ENCODE peak calls at places on chromosomes 2 and 18, in four cellular contexts. W, B, A and P are unnamed samples.

GRCh38 chr2:190940451-190940850 is 59.8 kb downstream of the GLS start:
- DNase-seq in W (peak; percentile 18), A (no peak), B (no peak), P (no peak)

GRCh38 chr18:67520276-67521035 is 3.9 kb upstream of the DSEL start:
- DNase-seq in A (no peak), B (no peak), W (no peak), P (no peak)

GRCh38 chr2:151289972-151290335 is 486 bp upstream of the NMI start:
- DNase-seq in W (peak; percentile 24), B (peak; percentile 57), A (peak; percentile 35), P (no peak)

GRCh38 chr2:95269036-95269680 is 5.1 kb upstream of the PROM2 start:
- DNase-seq in A (peak; percentile 12), B (no peak), W (no peak), P (no peak)

GRCh38 chr2:225337183-225337582 is 62.3 kb upstream of the NYAP2 start:
- DNase-seq in A (no peak), B (no peak), W (no peak), P (no peak)

GRCh38 chr18:44828080-44828479 is 147.4 kb downstream of the SETBP1 start:
- DNase-seq in A (no peak), W (peak; percentile 35), B (no peak), P (no peak)

GRCh38 chr2:11007331-11007909 is 95.7 kb downstream of the KCNF1 start:
- DNase-seq in B (no peak), A (no peak), W (no peak), P (no peak)

GRCh38 chr2:113070606-113070975 is 2.8 kb downstream of the IL1F10 start:
- DNase-seq in W (no peak), A (no peak), B (no peak), P (no peak)

GRCh38 chr18:74241970-74242369 is 49.8 kb downstream of the CYB5A start:
- DNase-seq in B (no peak), A (no peak), W (no peak), P (no peak)

GRCh38 chr2:182015334-182016109 is 29.9 kb downstream of the PPP1R1C start:
- DNase-seq in W (no peak), A (no peak), B (no peak), P (no peak)

GRCh38 chr18:10051877-10052631 is 138.2 kb downstream of the VAPA start:
- DNase-seq in W (peak; percentile 27), A (peak; percentile 45), B (no peak), P (no peak)

GRCh38 chr2:16123881-16124780 is 183.8 kb downstream of the MYCN start:
- DNase-seq in W (no peak), B (no peak), A (peak; percentile 19), P (no peak)

GRCh38 chr2:234488913-234489451 is 7.9 kb downstream of the ARL4C start:
- DNase-seq in A (no peak), W (no peak), B (no peak), P (peak; percentile 89)

GRCh38 chr18:46485675-46486200 is 171.3 kb downstream of the LOXHD1 start:
- DNase-seq in B (no peak), A (no peak), W (no peak), P (no peak)
- H3K4me3 ChIP-seq in B (no peak overlapping the region), A (no peak overlapping the region), W (no peak overlapping the region), P (no peak overlapping the region)

GRCh38 chr2:154686162-154686561 is 12.3 kb upstream of the KCNJ3 start:
- DNase-seq in A (no peak), B (no peak), W (no peak), P (no peak)
- TF ChIP-seq CTCF in A (no peak), B (no peak), W (no peak), P (no peak)

GRCh38 chr2:118903489-118904215 is 38.3 kb upstream of the MARCO start:
- DNase-seq in B (no peak), W (no peak), A (no peak), P (no peak)
- H3K4me3 ChIP-seq in B (no peak overlapping the region), W (no peak overlapping the region), A (no peak overlapping the region), P (no peak overlapping the region)

DNA sequence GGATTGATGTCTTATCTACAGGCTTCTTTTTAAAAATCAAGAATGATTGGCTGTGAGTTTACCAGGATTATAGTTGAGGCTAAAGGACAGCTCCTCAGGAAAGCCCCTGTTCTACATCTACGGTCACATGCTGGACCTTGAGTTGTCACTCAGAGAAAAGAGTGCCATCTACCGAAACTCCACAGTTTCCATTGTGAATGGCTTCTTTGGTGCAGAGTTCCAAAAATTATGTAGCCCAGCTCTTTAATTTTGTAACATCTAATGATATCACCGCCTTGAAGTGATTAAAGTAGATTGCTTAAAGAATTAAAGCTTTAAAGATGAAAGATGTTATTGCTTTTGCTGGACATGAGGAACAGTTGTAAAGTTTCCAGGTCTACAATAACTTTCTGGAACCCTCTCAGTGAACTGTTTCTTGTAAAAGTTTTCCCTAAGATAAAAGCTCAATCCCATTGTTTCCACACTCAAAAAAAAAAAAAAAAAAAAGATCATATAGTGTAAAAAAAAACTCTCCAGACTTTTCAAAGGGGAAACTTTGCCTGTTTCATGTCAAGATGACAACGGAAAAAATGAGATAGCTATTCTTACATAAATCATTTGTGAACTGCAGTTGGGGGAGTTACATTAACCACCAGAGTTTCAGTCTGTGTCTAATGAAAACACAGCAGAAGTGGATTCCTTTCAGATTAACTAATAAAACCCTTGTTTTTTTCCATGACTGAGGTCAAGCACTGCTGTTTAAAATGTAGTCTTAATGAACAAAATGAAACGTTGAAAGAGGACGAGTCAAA is 4.3 kb downstream of the COL3A1 start:
- DNase-seq in W (no peak), A (no peak), B (no peak), P (peak; percentile 44)
- TF ChIP-seq CTCF in W (peak; percentile 32), A (no peak), B (no peak), P (peak; percentile 24)

GRCh38 chr2:176178271-176178806 is 10.1 kb upstream of the HOXD1 start:
- DNase-seq in W (no peak), A (peak; percentile 86), B (no peak), P (peak; percentile 22)
- H3K4me3 ChIP-seq in W (no peak overlapping the region), A (peak overlapping the region; percentile 38), B (peak overlapping the region; percentile 26), P (peak overlapping the region; percentile 52)

GRCh38 chr2:152555048-152555447 is 162.2 kb downstream of the PRPF40A start:
- DNase-seq in W (no peak), B (no peak), A (no peak), P (no peak)
- TF ChIP-seq CTCF in W (no peak), B (no peak), A (no peak), P (no peak)

GRCh38 chr2:23548143-23548769 is 163.3 kb downstream of the KLHL29 start:
- DNase-seq in B (no peak), W (no peak), A (no peak), P (no peak)
- H3K4me3 ChIP-seq in B (no peak overlapping the region), W (no peak overlapping the region), A (no peak overlapping the region), P (no peak overlapping the region)